ENCODE peak calls at places on chromosomes 13 and 19, in seven cellular contexts. Q is activated CD8-positive, alpha-beta T cell treated with anti-CD3 and anti-CD28 coated beads for 36 hours; S is colonic mucosa; O is AG09309; X is epithelial cell of esophagus; B is neural progenitor cell; V is lower leg skin. G is an unnamed sample.

GRCh38 chr13:92896842-92897241 is 329.8 kb upstream of the GPC6 start:
- DNase-seq in Q (no peak), X (peak; percentile 66), O (no peak), V (no peak), S (no peak), B (peak; percentile 57), G (no peak)

GRCh38 chr13:27622102-27622820 is 569 bp downstream of the POLR1D start:
- DNase-seq in X (no peak), O (no peak), B (no peak), S (no peak), V (no peak), Q (peak; percentile 28), G (peak; percentile 15)

GRCh38 chr13:93238711-93239110 is 12.1 kb downstream of the GPC6 start:
- DNase-seq in B (no peak), X (no peak), V (no peak), S (no peak), Q (no peak), O (no peak), G (no peak)

GRCh38 chr13:30034448-30034795 is 184.0 kb upstream of the UBL3 start:
- DNase-seq in V (no peak), X (no peak), Q (no peak), B (no peak), S (no peak), O (peak; percentile 79), G (no peak)

GRCh38 chr19:54448037-54448773 is 794 bp upstream of the LENG8 start:
- DNase-seq in X (peak; percentile 72), V (no peak), O (no peak), B (peak; percentile 75), Q (peak; percentile 59), S (peak; percentile 60), G (no peak)

GRCh38 chr13:94390881-94391280 is 88.6 kb downstream of the DCT start:
- DNase-seq in S (no peak), X (no peak), B (no peak), Q (no peak), O (no peak), V (no peak), G (no peak)

GRCh38 chr13:106858910-106859309 is 291.0 kb upstream of the ARGLU1 start:
- DNase-seq in O (no peak), B (peak; percentile 19), X (peak; percentile 10), V (no peak), S (no peak), Q (no peak), G (no peak)

GRCh38 chr13:20553309-20553708 is 13.6 kb upstream of the IFT88 start:
- DNase-seq in V (no peak), X (no peak), O (no peak), S (no peak), B (no peak), Q (no peak), G (no peak)

GRCh38 chr19:17406039-17406886 is 833 bp upstream of the BST2 start:
- DNase-seq in X (no peak), Q (peak; percentile 61), O (no peak), V (no peak), B (no peak), S (no peak), G (no peak)

GRCh38 chr13:54379461-54379860 is 1350.8 kb downstream of the OLFM4 start:
- DNase-seq in V (no peak), S (no peak), X (no peak), B (no peak), Q (no peak), O (no peak), G (no peak)

GRCh38 chr13:51534075-51534817 is 50.0 kb upstream of the WDFY2 start:
- DNase-seq in X (peak; percentile 48), Q (peak; percentile 60), S (no peak), B (no peak), V (no peak), O (no peak), G (no peak)

GRCh38 chr13:110620596-110620995 is 5.3 kb downstream of the NAXD start:
- DNase-seq in B (no peak), S (no peak), Q (no peak), X (no peak), O (no peak), V (no peak), G (no peak)

GRCh38 chr13:104586010-104586746 is 1520.0 kb upstream of the SLC10A2 start:
- DNase-seq in X (peak; percentile 49), B (no peak), S (peak; percentile 57), O (no peak), Q (no peak), V (no peak), G (no peak)

GRCh38 chr19:58476498-58477015 is 405 bp downstream of the ZNF446 start:
- DNase-seq in X (no peak), S (no peak), Q (peak; percentile 46), B (no peak), V (no peak), O (no peak), G (no peak)

GRCh38 chr19:50836543-50837195 is 3.3 kb upstream of the KLK15 start:
- DNase-seq in Q (no peak), X (no peak), B (no peak), O (no peak), S (no peak), V (no peak), G (peak; percentile 24)

GRCh38 chr19:29727906-29728305 is 12.8 kb upstream of the C19orf12 start:
- DNase-seq in O (no peak), B (no peak), V (no peak), X (no peak), Q (no peak), S (no peak), G (no peak)

GRCh38 chr19:6718111-6718740 is 2.2 kb downstream of the C3 start:
- DNase-seq in Q (no peak), O (no peak), V (no peak), X (no peak), B (no peak), S (no peak), G (no peak)

GRCh38 chr13:46743191-46743590 is 53.8 kb downstream of the ESD start:
- DNase-seq in V (no peak), S (no peak), B (no peak), O (no peak), Q (no peak), X (no peak), G (no peak)

GRCh38 chr13:97975280-97975850 is 21.9 kb downstream of the IPO5 start:
- DNase-seq in X (no peak), O (no peak), B (no peak), V (no peak), S (no peak), Q (peak; percentile 11), G (no peak)

GRCh38 chr19:50725218-50725931 is 2.2 kb downstream of the CLEC11A start:
- DNase-seq in V (no peak), X (no peak), S (no peak), O (no peak), B (no peak), Q (peak; percentile 78), G (peak; percentile 19)

GRCh38 chr13:112580912-112581311 is 7.0 kb downstream of the TUBGCP3 start:
- DNase-seq in O (no peak), S (no peak), B (no peak), X (no peak), V (no peak), Q (no peak), G (no peak)

GRCh38 chr13:112443191-112444000 is 67.2 kb downstream of the SPACA7 start:
- DNase-seq in B (peak; percentile 81), X (no peak), O (no peak), Q (peak; percentile 28), V (no peak), S (peak; percentile 18), G (peak; percentile 60)

GRCh38 chr13:97289514-97290298 is 67.6 kb downstream of the MBNL2 start:
- DNase-seq in S (no peak), V (no peak), B (no peak), O (no peak), Q (no peak), X (peak; percentile 31), G (no peak)

GRCh38 chr13:73058741-73059459 is at the start of gene KLF5:
- DNase-seq in S (peak; percentile 99), B (peak; percentile 98), V (peak; percentile 97), X (peak; percentile 99), O (peak; percentile 77), Q (peak; percentile 96), G (peak; percentile 99)

GRCh38 chr13:73054712-73055111 is 4.1 kb upstream of the KLF5 start:
- DNase-seq in S (no peak), B (no peak), V (no peak), O (no peak), X (no peak), Q (no peak), G (no peak)

GRCh38 chr13:73058432-73058740 is 419 bp upstream of the KLF5 start:
- DNase-seq in X (no peak), B (no peak), Q (no peak), S (no peak), V (no peak), O (no peak), G (no peak)

GRCh38 chr13:73057284-73058025 is 1.4 kb upstream of the KLF5 start:
- DNase-seq in B (no peak), X (peak; percentile 49), Q (no peak), O (no peak), V (no peak), S (no peak), G (no peak)

GRCh38 chr13:73056054-73056962 is 2.5 kb upstream of the KLF5 start:
- DNase-seq in S (no peak), O (peak; percentile 61), X (peak; percentile 76), V (no peak), B (peak; percentile 8), Q (no peak), G (no peak)
- TF ChIP-seq CTCF in S (no peak), O (no peak), X (no peak), V (no peak), B (no peak), Q (no peak), G (no peak)

DNA sequence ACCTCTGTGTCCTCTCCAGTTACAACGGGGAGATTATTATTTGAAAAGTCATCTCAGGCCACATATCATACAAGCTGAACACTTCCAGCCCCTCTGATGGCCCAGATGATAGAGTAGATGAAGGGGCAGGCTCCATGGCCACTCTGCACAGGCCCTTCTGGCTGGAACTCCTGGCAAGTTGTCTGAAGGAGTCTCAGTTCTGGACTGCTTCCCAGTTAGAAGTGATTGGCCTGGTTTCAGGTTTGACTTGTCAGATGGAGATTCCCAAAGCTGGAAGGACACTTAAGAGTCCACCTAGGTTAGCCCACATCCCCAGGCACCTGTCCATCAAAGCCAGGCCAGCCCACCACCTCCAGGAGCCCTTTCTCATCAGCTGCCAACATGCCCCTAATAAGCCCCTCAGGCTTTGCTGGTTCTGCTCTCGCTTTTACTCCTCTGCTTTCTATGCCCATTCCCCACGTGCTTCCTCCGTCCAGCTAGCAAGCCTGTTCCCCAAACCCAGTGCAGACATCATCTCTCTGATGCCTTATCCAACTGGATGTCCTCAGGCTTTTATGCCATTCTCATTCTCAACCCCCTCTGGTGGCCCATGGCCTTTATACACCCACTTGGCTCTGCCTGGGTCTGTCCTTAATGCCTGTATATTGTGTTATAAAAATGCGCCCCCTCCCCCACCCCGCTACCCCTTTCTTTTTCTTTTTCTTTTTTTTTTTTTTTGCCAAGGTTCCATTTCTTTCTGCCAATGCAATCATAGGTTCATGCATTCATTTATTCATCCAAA is 56.5 kb downstream of the HSPH1 start:
- DNase-seq in V (no peak), O (no peak), B (no peak), S (no peak), X (no peak), Q (no peak), G (no peak)
- TF ChIP-seq CTCF in V (no peak), O (no peak), B (peak; percentile 16), S (no peak), X (no peak), Q (no peak), G (no peak)

GRCh38 chr13:45584816-45585215 is 30.7 kb downstream of the ERICH6B start:
- DNase-seq in Q (no peak), O (no peak), S (no peak), X (peak; percentile 49), V (no peak), B (peak; percentile 9), G (no peak)
- TF ChIP-seq CTCF in Q (no peak), O (no peak), S (no peak), X (peak; percentile 61), V (no peak), B (peak; percentile 36), G (no peak)

GRCh38 chr19:33430674-33431277 is 57.3 kb downstream of the CEBPG start:
- DNase-seq in X (peak; percentile 68), O (no peak), B (peak; percentile 83), V (peak; percentile 55), S (peak; percentile 68), Q (peak; percentile 79), G (peak; percentile 81)
- TF ChIP-seq CTCF in X (peak; percentile 89), O (peak; percentile 94), B (peak; percentile 88), V (no peak), S (peak; percentile 65), Q (peak; percentile 80), G (peak; percentile 96)